ENCODE peak calls at places on chromosomes 5 and 9, in six cellular contexts. D, B, W, V, O and N are unnamed samples. For H3K4me1, the result is how much of the 10 kb centered on the place peaks cover.

GRCh38 chr5:173473293-173473692 is 143.2 kb downstream of the BOD1 start:
- DNase-seq in D (no peak), B (no peak), W (no peak), V (no peak), O (no peak), N (no peak)

GRCh38 chr5:173016621-173017046 is 33.1 kb downstream of the ATP6V0E1 start:
- DNase-seq in D (no peak), B (peak), W (peak), V (no peak), O (no peak), N (no peak)

GRCh38 chr9:84667571-84668203 is 1.8 kb upstream of the NTRK2 start:
- DNase-seq in D (no peak), B (no peak), W (peak), V (no peak), O (no peak), N (no peak)

GRCh38 chr5:25649628-25650265 is 1005.0 kb upstream of the CDH10 start:
- DNase-seq in D (no peak), B (no peak), W (no peak), V (no peak), O (no peak), N (no peak)

GRCh38 chr9:22214497-22215031 is 205.5 kb upstream of the CDKN2B start:
- DNase-seq in D (no peak), B (no peak), W (no peak), V (no peak), O (no peak), N (no peak)

GRCh38 chr5:37875051-37875787 is 35.4 kb upstream of the GDNF start:
- DNase-seq in D (no peak), B (no peak), W (no peak), V (no peak), O (no peak), N (no peak)

GRCh38 chr9:93193373-93193725 is 9.4 kb downstream of the WNK2 start:
- DNase-seq in D (no peak), B (no peak), W (no peak), V (no peak), O (no peak), N (no peak)

GRCh38 chr9:120830151-120830550 is 12.6 kb downstream of the PSMD5 start:
- DNase-seq in D (no peak), B (no peak), W (no peak), V (no peak), O (no peak), N (no peak)

GRCh38 chr9:35908484-35909125 is 685 bp upstream of the SPAAR start:
- DNase-seq in D (no peak), B (peak), W (no peak), V (no peak), O (peak), N (no peak)

GRCh38 chr9:134611046-134611445 is 30.6 kb upstream of the COL5A1 start:
- DNase-seq in D (no peak), B (no peak), W (no peak), V (no peak), O (no peak), N (no peak)

GRCh38 chr5:113002423-113002822 is 25.8 kb downstream of the DCP2 start:
- DNase-seq in D (no peak), B (no peak), W (no peak), V (no peak), O (no peak), N (no peak)

GRCh38 chr5:91382530-91383026 is 539 bp downstream of the ARRDC3 start:
- DNase-seq in D (no peak), B (peak), W (peak), V (peak), O (no peak), N (no peak)

GRCh38 chr5:161007879-161008278 is 155.9 kb upstream of the ATP10B start:
- DNase-seq in D (no peak), B (no peak), W (no peak), V (no peak), O (no peak), N (no peak)

GRCh38 chr9:114139061-114139460 is 16.3 kb upstream of the COL27A1 start:
- DNase-seq in D (no peak), B (no peak), W (no peak), V (no peak), O (no peak), N (no peak)
- H3K4me1 ChIP-seq in D (under half), B (under half), W (under half), V (under half), O (under half), N (under half)

GRCh38 chr5:3361811-3362605 is 233.6 kb upstream of the IRX1 start:
- DNase-seq in D (no peak), B (no peak), W (no peak), V (no peak), O (no peak), N (peak)
- H3K4me1 ChIP-seq in D (under half), B (under half), W (under half), V (under half), O (under half), N (under half)

GRCh38 chr5:175745212-175745611 is 87.3 kb downstream of the HRH2 start:
- DNase-seq in D (no peak), B (no peak), W (no peak), V (no peak), O (no peak), N (no peak)

GRCh38 chr5:175749591-175749990 is 91.7 kb downstream of the HRH2 start:
- DNase-seq in D (no peak), B (no peak), W (no peak), V (no peak), O (no peak), N (no peak)

GRCh38 chr5:175748650-175749049 is 90.8 kb downstream of the HRH2 start:
- DNase-seq in D (no peak), B (no peak), W (no peak), V (no peak), O (no peak), N (no peak)

GRCh38 chr5:175746851-175747250 is 89.0 kb downstream of the HRH2 start:
- DNase-seq in D (no peak), B (no peak), W (peak), V (no peak), O (no peak), N (no peak)

DNA sequence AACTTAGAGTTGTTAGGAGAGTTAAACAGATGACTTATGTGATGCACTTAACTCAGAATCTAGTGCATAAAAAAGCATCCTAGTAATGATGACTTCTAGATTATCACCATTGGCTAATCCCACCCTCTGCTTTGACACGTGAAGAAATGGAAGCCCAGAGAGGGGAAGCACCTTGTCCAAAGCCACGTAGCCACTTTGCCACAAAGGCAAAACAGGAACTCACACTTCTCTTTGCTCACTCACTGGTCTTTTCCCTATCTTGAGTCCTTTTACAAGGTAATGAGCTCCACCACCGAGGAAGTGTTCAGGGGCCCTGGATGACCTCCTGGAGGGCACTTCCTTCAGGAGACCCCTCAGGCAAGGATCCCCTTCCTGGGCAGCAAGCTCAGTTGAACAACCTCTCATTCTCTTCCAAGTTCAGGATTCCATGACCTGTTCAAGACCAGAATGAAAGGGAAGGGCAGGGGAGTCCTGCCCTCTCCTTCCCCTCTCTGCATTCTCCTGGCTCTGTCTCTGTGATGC is 89.7 kb downstream of the HRH2 start:
- DNase-seq in D (no peak), B (no peak), W (no peak), V (no peak), O (no peak), N (no peak)
- H3K4me1 ChIP-seq in D (under half), B (under half), W (under half), V (under half), O (under half), N (under half)

DNA sequence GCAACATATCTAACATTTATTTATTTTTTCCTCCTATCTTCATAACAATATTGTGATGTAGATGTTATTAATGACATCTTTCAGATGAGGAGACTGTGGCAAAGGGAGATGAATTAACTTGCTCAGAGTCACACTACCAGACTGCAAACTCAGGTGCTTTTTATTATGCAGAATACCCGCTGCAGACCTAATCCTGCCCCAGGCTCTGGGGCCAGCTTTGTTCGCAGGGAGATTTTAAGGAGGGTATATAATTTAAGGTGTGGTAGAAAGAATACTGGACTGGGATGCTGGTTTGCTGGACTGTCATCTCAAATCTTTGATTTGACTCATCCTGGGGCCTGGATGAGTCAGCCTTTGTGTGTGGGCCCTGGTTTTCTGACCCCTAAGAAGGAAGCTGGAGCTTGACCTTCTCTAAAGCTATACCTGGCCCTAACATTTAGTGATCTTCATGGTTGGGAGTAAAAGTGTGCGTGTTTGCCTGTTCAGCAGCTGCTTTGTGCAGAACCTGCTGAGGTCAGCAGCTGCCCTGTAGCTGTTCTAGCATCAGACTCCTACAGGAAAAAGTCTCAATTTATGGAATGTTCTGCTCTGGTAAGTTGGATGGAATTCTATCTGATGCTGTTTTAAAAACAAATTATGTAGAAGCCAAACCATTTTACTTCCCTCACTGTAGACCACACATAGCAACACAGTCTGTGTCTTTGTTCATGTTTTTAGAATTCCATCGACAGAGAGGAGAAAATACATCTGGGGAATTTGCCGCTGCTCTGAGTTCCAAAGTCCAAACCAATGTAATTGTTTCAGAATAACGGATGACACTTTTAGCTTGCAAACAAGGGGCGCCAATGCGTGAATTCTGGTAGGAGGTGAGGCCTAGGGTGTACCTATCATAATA is 4.5 kb downstream of the SLC36A1 start:
- DNase-seq in D (no peak), B (no peak), W (no peak), V (no peak), O (no peak), N (no peak)
- H3K4me1 ChIP-seq in D (under half), B (under half), W (under half), V (under half), O (under half), N (under half)

GRCh38 chr9:27371382-27371781 is 74.4 kb upstream of the EQTN start:
- DNase-seq in D (no peak), B (no peak), W (no peak), V (no peak), O (no peak), N (no peak)

GRCh38 chr9:27377147-27377807 is 80.3 kb upstream of the EQTN start:
- DNase-seq in D (no peak), B (no peak), W (no peak), V (no peak), O (no peak), N (no peak)

GRCh38 chr9:27377811-27378345 is 80.9 kb upstream of the EQTN start:
- DNase-seq in D (no peak), B (no peak), W (no peak), V (no peak), O (no peak), N (no peak)

GRCh38 chr9:27369591-27369990 is 72.6 kb upstream of the EQTN start:
- DNase-seq in D (no peak), B (no peak), W (peak), V (no peak), O (no peak), N (no peak)

GRCh38 chr9:27373851-27374250 is 76.9 kb upstream of the EQTN start:
- DNase-seq in D (no peak), B (no peak), W (no peak), V (no peak), O (no peak), N (no peak)
- H3K4me1 ChIP-seq in D (under half), B (under half), W (under half), V (under half), O (under half), N (under half)

GRCh38 chr9:137082222-137082924 is 4.4 kb upstream of the MAN1B1 start:
- DNase-seq in D (no peak), B (no peak), W (no peak), V (no peak), O (no peak), N (no peak)

GRCh38 chr9:137084526-137084925 is 2.3 kb upstream of the MAN1B1 start:
- DNase-seq in D (no peak), B (no peak), W (no peak), V (no peak), O (no peak), N (no peak)

GRCh38 chr9:137080260-137081122 is 3.2 kb downstream of the UAP1L1 start:
- DNase-seq in D (no peak), B (no peak), W (no peak), V (no peak), O (no peak), N (no peak)

GRCh38 chr9:137083418-137084004 is 3.3 kb upstream of the MAN1B1 start:
- DNase-seq in D (peak), B (no peak), W (no peak), V (no peak), O (no peak), N (no peak)

GRCh38 chr9:137082925-137083290 is 3.9 kb upstream of the MAN1B1 start:
- DNase-seq in D (no peak), B (no peak), W (no peak), V (no peak), O (no peak), N (no peak)
- H3K4me1 ChIP-seq in D (under half), B (under half), W (under half), V (under half), O (under half), N (half or more)

GRCh38 chr5:177446184-177447065 is at the start of gene PRR7:
- DNase-seq in D (no peak), B (peak), W (peak), V (peak), O (peak), N (peak)

GRCh38 chr5:177442066-177442836 is 4.4 kb upstream of the PRR7 start:
- DNase-seq in D (no peak), B (no peak), W (no peak), V (no peak), O (no peak), N (peak)

GRCh38 chr5:177445052-177446016 is 1.3 kb upstream of the PRR7 start:
- DNase-seq in D (no peak), B (no peak), W (no peak), V (peak), O (no peak), N (no peak)

GRCh38 chr5:177443144-177443983 is 3.2 kb upstream of the PRR7 start:
- DNase-seq in D (no peak), B (no peak), W (no peak), V (no peak), O (no peak), N (peak)

DNA sequence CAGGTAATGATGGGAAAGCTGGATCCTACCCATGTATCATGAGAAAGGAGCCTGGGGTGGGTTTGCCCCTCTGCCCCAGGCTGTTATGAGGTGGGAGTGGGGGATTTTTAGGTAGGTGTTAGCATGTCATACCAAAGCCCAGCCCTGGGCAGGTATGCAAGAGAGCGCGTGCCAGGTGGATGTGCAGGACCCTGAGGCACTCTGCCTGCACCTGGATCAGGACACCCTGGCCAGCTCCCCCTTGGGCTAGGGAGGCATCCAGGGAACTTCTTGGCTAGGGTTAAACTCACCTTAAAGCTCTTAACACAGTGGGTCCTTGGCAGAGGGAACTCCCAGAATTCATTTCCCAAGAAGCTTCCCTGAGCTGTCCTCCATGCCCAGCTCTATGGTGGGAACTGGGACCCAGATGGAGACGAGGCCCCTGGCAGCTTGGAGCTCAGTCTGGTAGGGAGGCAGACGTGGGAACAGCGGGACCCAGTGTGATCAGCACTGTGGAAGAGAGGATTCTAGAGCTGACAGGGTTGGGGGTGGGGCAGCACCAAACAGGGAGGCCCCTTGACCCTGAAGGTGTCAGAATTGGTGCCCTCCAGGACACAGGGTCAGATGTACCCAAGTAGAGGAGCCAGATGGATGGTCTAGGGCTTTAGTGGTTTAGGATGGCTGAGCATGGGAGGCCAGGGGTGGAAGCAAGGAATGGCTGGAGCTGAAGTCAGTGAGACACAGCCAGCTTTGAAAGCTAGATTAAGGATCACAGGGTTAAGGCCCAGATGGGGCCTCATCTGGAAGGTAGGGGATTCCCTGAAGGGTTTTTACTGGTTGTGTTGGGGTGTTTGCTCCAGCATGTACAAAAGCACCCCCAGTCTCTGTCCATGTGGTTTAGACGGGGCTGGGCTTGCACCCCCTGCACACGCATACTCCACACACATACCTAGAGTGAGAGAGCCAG is 2.2 kb upstream of the PRR7 start:
- DNase-seq in D (no peak), B (no peak), W (no peak), V (no peak), O (no peak), N (peak)
- H3K4me1 ChIP-seq in D (under half), B (under half), W (under half), V (under half), O (under half), N (half or more)

DNA sequence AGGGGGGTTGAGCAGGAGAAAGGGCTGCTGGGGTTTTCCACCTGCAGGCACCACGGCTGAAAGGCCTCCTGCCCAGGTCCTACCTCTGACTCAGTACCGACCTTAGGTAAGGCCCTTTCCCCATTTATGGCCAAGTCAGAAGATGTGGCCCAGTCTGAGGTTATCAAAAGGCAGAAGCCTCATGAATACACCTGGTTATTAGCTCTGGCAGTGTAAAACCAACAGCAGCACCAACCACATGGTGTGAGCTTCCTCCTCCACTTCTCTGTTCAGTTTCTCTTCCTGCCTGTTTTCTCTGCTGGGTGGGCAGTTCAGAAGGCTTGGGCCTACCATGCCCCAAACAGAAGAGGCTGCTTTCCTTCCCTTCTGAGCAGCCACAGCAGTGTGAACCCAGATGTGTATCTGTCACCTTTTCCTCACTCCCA is 86.9 kb downstream of the UGCG start:
- DNase-seq in D (peak), B (no peak), W (no peak), V (no peak), O (no peak), N (peak)
- H3K4me1 ChIP-seq in D (under half), B (under half), W (under half), V (under half), O (under half), N (under half)